ENCODE peak calls at places on chromosomes 3 and 15, in five cellular contexts. M is RWPE1, N is fibroblast of mammary gland, W is neural progenitor cell, R is mucosa of gallbladder. J is an unnamed sample.

GRCh38 chr3:44323341-44323955 is 15.1 kb upstream of the TCAIM start:
- DNase-seq in R (peak), N (peak), W (peak), M (peak), J (peak)

GRCh38 chr15:82122754-82123400 is 77.1 kb upstream of the MEX3B start:
- DNase-seq in R (peak), M (peak), W (no peak), N (peak), J (peak)

GRCh38 chr3:17339233-17339632 is 403.2 kb downstream of the TBC1D5 start:
- DNase-seq in R (no peak), W (no peak), M (no peak), N (no peak), J (no peak)

GRCh38 chr15:70447927-70448698 is 315.2 kb downstream of the UACA start:
- DNase-seq in N (no peak), R (peak), M (no peak), W (no peak), J (no peak)

GRCh38 chr3:8900065-8900464 is 63.2 kb downstream of the RAD18 start:
- DNase-seq in W (no peak), M (no peak), N (peak), R (no peak), J (no peak)

GRCh38 chr3:103873024-103873423 is 1438.2 kb downstream of the ZPLD1 start:
- DNase-seq in R (no peak), W (no peak), M (no peak), N (no peak), J (no peak)

GRCh38 chr3:188788621-188789081 is 383.1 kb upstream of the TPRG1 start:
- DNase-seq in M (peak), N (peak), R (no peak), W (no peak), J (no peak)

GRCh38 chr15:48981941-48982340 is 18.2 kb upstream of the SHC4 start:
- DNase-seq in R (no peak), W (no peak), M (no peak), N (no peak), J (no peak)

GRCh38 chr3:183386651-183387050 is 41.8 kb downstream of the MCF2L2 start:
- DNase-seq in M (no peak), N (no peak), R (no peak), W (no peak), J (no peak)

GRCh38 chr3:103365467-103365866 is 930.7 kb downstream of the ZPLD1 start:
- DNase-seq in N (no peak), M (no peak), W (no peak), R (no peak), J (no peak)

GRCh38 chr3:168736202-168736601 is 640.5 kb upstream of the GOLIM4 start:
- DNase-seq in M (no peak), N (no peak), R (no peak), W (no peak), J (no peak)

GRCh38 chr3:119643528-119643927 is 16.9 kb downstream of the POPDC2 start:
- DNase-seq in M (peak), W (no peak), R (no peak), N (peak), J (no peak)

GRCh38 chr15:66919421-66919820 is 146.0 kb upstream of the SMAD3 start:
- DNase-seq in M (no peak), R (no peak), W (no peak), N (no peak), J (no peak)

GRCh38 chr3:130084581-130084980 is 3.0 kb downstream of the ALG1L2 start:
- DNase-seq in W (no peak), R (no peak), N (no peak), M (no peak), J (no peak)

GRCh38 chr15:101043911-101044624 is 124.9 kb downstream of the LRRK1 start:
- DNase-seq in N (no peak), M (no peak), W (no peak), R (peak), J (no peak)

J was measured in testis.